ENCODE peak calls at places on chromosomes 13 and 19, in seven cellular contexts. One of them, this sample, is unnamed.

GRCh38 chr13:44422755-44423643 is 49.4 kb downstream of the SERP2 start:
- DNase-seq in uterus: peak; percentile 60
- DNase-seq in lower lobe of right lung: no peak
- DNase-seq in coronary artery: peak; percentile 62
- DNase-seq in heart right ventricle: peak; percentile 34
- DNase-seq in DND-41: peak; percentile 59
- DNase-seq in skeletal muscle cell: no peak
- DNase-seq in this sample: no peak

GRCh38 chr13:100815476-100816046 is 141.0 kb upstream of the TMTC4 start:
- DNase-seq in uterus: no peak
- DNase-seq in lower lobe of right lung: no peak
- DNase-seq in coronary artery: no peak
- DNase-seq in heart right ventricle: no peak
- DNase-seq in DND-41: no peak
- DNase-seq in skeletal muscle cell: no peak
- DNase-seq in this sample: no peak

GRCh38 chr13:81929988-81930387 is 1589.1 kb upstream of the SPRY2 start:
- DNase-seq in uterus: no peak
- DNase-seq in lower lobe of right lung: no peak
- DNase-seq in coronary artery: no peak
- DNase-seq in heart right ventricle: no peak
- DNase-seq in DND-41: no peak
- DNase-seq in skeletal muscle cell: no peak
- DNase-seq in this sample: no peak

GRCh38 chr13:68715651-68716050 is 1392.0 kb upstream of the ATXN8OS start:
- DNase-seq in uterus: no peak
- DNase-seq in lower lobe of right lung: no peak
- DNase-seq in coronary artery: no peak
- DNase-seq in heart right ventricle: no peak
- DNase-seq in DND-41: no peak
- DNase-seq in skeletal muscle cell: no peak
- DNase-seq in this sample: no peak

GRCh38 chr19:55206664-55207500 is 2.4 kb downstream of the PTPRH start:
- DNase-seq in uterus: peak; percentile 82
- DNase-seq in lower lobe of right lung: peak; percentile 63
- DNase-seq in coronary artery: no peak
- DNase-seq in heart right ventricle: peak; percentile 79
- DNase-seq in DND-41: peak; percentile 33
- DNase-seq in skeletal muscle cell: peak; percentile 49
- DNase-seq in this sample: peak; percentile 67

GRCh38 chr13:42215578-42216421 is 56.2 kb upstream of the AKAP11 start:
- DNase-seq in uterus: no peak
- DNase-seq in lower lobe of right lung: no peak
- DNase-seq in coronary artery: no peak
- DNase-seq in heart right ventricle: no peak
- DNase-seq in DND-41: peak; percentile 36
- DNase-seq in skeletal muscle cell: peak; percentile 8
- DNase-seq in this sample: no peak

GRCh38 chr19:47176627-47177090 is 46.0 kb downstream of the SAE1 start:
- DNase-seq in uterus: peak; percentile 33
- DNase-seq in lower lobe of right lung: no peak
- DNase-seq in coronary artery: no peak
- DNase-seq in heart right ventricle: no peak
- DNase-seq in DND-41: no peak
- DNase-seq in skeletal muscle cell: peak; percentile 74
- DNase-seq in this sample: peak; percentile 93

GRCh38 chr13:30463820-30464495 is 1.8 kb downstream of the HMGB1 start:
- DNase-seq in uterus: peak; percentile 57
- DNase-seq in lower lobe of right lung: peak; percentile 71
- DNase-seq in coronary artery: peak; percentile 80
- DNase-seq in heart right ventricle: peak; percentile 57
- DNase-seq in DND-41: peak; percentile 64
- DNase-seq in skeletal muscle cell: no peak
- DNase-seq in this sample: no peak

GRCh38 chr19:5083547-5083965 is 114.6 kb downstream of the KDM4B start:
- DNase-seq in uterus: no peak
- DNase-seq in lower lobe of right lung: no peak
- DNase-seq in coronary artery: no peak
- DNase-seq in heart right ventricle: no peak
- DNase-seq in DND-41: no peak
- DNase-seq in skeletal muscle cell: no peak
- DNase-seq in this sample: no peak

GRCh38 chr13:19605161-19605955 is 28.1 kb upstream of the MPHOSPH8 start:
- DNase-seq in uterus: no peak
- DNase-seq in lower lobe of right lung: no peak
- DNase-seq in coronary artery: no peak
- DNase-seq in heart right ventricle: no peak
- DNase-seq in DND-41: no peak
- DNase-seq in skeletal muscle cell: no peak
- DNase-seq in this sample: no peak

GRCh38 chr19:47032171-47032811 is 12.7 kb downstream of the NPAS1 start:
- DNase-seq in uterus: no peak
- DNase-seq in lower lobe of right lung: peak; percentile 67
- DNase-seq in coronary artery: no peak
- DNase-seq in heart right ventricle: peak; percentile 48
- DNase-seq in DND-41: peak; percentile 55
- DNase-seq in skeletal muscle cell: no peak
- DNase-seq in this sample: no peak

GRCh38 chr13:98284677-98285076 is 107.6 kb upstream of the RNF113B start:
- DNase-seq in uterus: no peak
- DNase-seq in lower lobe of right lung: no peak
- DNase-seq in coronary artery: no peak
- DNase-seq in heart right ventricle: no peak
- DNase-seq in DND-41: no peak
- DNase-seq in skeletal muscle cell: no peak
- DNase-seq in this sample: no peak

GRCh38 chr13:73056054-73056962 is 2.5 kb upstream of the KLF5 start:
- DNase-seq in uterus: no peak
- DNase-seq in lower lobe of right lung: no peak
- DNase-seq in coronary artery: no peak
- DNase-seq in heart right ventricle: no peak
- DNase-seq in DND-41: no peak
- DNase-seq in skeletal muscle cell: peak; percentile 51
- DNase-seq in this sample: no peak

GRCh38 chr19:7366701-7367420 is 18.1 kb downstream of the ARHGEF18 start:
- DNase-seq in uterus: no peak
- DNase-seq in lower lobe of right lung: no peak
- DNase-seq in coronary artery: no peak
- DNase-seq in heart right ventricle: no peak
- DNase-seq in DND-41: peak; percentile 32
- DNase-seq in skeletal muscle cell: no peak
- DNase-seq in this sample: no peak

GRCh38 chr19:38049105-38049649 is 142.2 kb downstream of the SIPA1L3 start:
- DNase-seq in uterus: no peak
- DNase-seq in lower lobe of right lung: no peak
- DNase-seq in coronary artery: no peak
- DNase-seq in heart right ventricle: no peak
- DNase-seq in DND-41: peak; percentile 67
- DNase-seq in skeletal muscle cell: no peak
- DNase-seq in this sample: peak; percentile 37

GRCh38 chr13:112859817-112860190 is 109.2 kb upstream of the MCF2L start:
- DNase-seq in uterus: peak; percentile 52
- DNase-seq in lower lobe of right lung: no peak
- DNase-seq in coronary artery: no peak
- DNase-seq in heart right ventricle: no peak
- DNase-seq in DND-41: no peak
- DNase-seq in skeletal muscle cell: peak; percentile 29
- DNase-seq in this sample: no peak

GRCh38 chr13:89490661-89491060 is 1819.5 kb downstream of the SLITRK5 start:
- DNase-seq in uterus: no peak
- DNase-seq in lower lobe of right lung: no peak
- DNase-seq in coronary artery: no peak
- DNase-seq in heart right ventricle: no peak
- DNase-seq in DND-41: no peak
- DNase-seq in skeletal muscle cell: no peak
- DNase-seq in this sample: no peak

GRCh38 chr13:104683789-104684188 is 1617.6 kb upstream of the SLC10A2 start:
- DNase-seq in uterus: no peak
- DNase-seq in lower lobe of right lung: no peak
- DNase-seq in coronary artery: no peak
- DNase-seq in heart right ventricle: no peak
- DNase-seq in DND-41: no peak
- DNase-seq in skeletal muscle cell: no peak
- DNase-seq in this sample: no peak

GRCh38 chr13:23810842-23811241 is 78.4 kb downstream of the MIPEP start:
- DNase-seq in uterus: no peak
- DNase-seq in lower lobe of right lung: no peak
- DNase-seq in coronary artery: no peak
- DNase-seq in heart right ventricle: no peak
- DNase-seq in DND-41: no peak
- DNase-seq in skeletal muscle cell: no peak
- DNase-seq in this sample: no peak

GRCh38 chr19:54162241-54162805 is 2.8 kb upstream of the LENG1 start:
- DNase-seq in uterus: peak; percentile 89
- DNase-seq in lower lobe of right lung: peak; percentile 93
- DNase-seq in coronary artery: peak; percentile 88
- DNase-seq in heart right ventricle: peak; percentile 82
- DNase-seq in DND-41: peak; percentile 88
- DNase-seq in skeletal muscle cell: no peak
- DNase-seq in this sample: no peak

GRCh38 chr19:46529622-46530451 is 34.2 kb upstream of the PNMA8B start:
- DNase-seq in uterus: peak; percentile 36
- DNase-seq in lower lobe of right lung: peak; percentile 86
- DNase-seq in coronary artery: peak; percentile 72
- DNase-seq in heart right ventricle: peak; percentile 73
- DNase-seq in DND-41: peak; percentile 71
- DNase-seq in skeletal muscle cell: peak; percentile 8
- DNase-seq in this sample: no peak

GRCh38 chr13:25899464-25899863 is 152.4 kb downstream of the SHISA2 start:
- DNase-seq in uterus: no peak
- DNase-seq in lower lobe of right lung: no peak
- DNase-seq in coronary artery: no peak
- DNase-seq in heart right ventricle: no peak
- DNase-seq in DND-41: no peak
- DNase-seq in skeletal muscle cell: no peak
- DNase-seq in this sample: no peak

GRCh38 chr13:45598597-45598996 is 16.9 kb downstream of the ERICH6B start:
- DNase-seq in uterus: no peak
- DNase-seq in lower lobe of right lung: no peak
- DNase-seq in coronary artery: no peak
- DNase-seq in heart right ventricle: no peak
- DNase-seq in DND-41: no peak
- DNase-seq in skeletal muscle cell: no peak
- DNase-seq in this sample: no peak

GRCh38 chr13:24040835-24041234 is 119.7 kb upstream of the SPATA13 start:
- DNase-seq in uterus: no peak
- DNase-seq in lower lobe of right lung: no peak
- DNase-seq in coronary artery: no peak
- DNase-seq in heart right ventricle: no peak
- DNase-seq in DND-41: no peak
- DNase-seq in skeletal muscle cell: no peak
- DNase-seq in this sample: no peak

GRCh38 chr19:49952475-49952829 is 8.5 kb downstream of the SIGLEC11 start:
- DNase-seq in uterus: no peak
- DNase-seq in lower lobe of right lung: no peak
- DNase-seq in coronary artery: no peak
- DNase-seq in heart right ventricle: no peak
- DNase-seq in DND-41: no peak
- DNase-seq in skeletal muscle cell: no peak
- DNase-seq in this sample: no peak

GRCh38 chr13:111634410-111634809 is 314.0 kb downstream of the TEX29 start:
- DNase-seq in uterus: no peak
- DNase-seq in lower lobe of right lung: no peak
- DNase-seq in coronary artery: no peak
- DNase-seq in heart right ventricle: no peak
- DNase-seq in DND-41: no peak
- DNase-seq in skeletal muscle cell: no peak
- DNase-seq in this sample: no peak

GRCh38 chr19:28971011-28971410 is 241.9 kb downstream of the UQCRFS1 start:
- DNase-seq in uterus: no peak
- DNase-seq in lower lobe of right lung: no peak
- DNase-seq in coronary artery: no peak
- DNase-seq in heart right ventricle: no peak
- DNase-seq in DND-41: no peak
- DNase-seq in skeletal muscle cell: no peak
- DNase-seq in this sample: no peak

DNA sequence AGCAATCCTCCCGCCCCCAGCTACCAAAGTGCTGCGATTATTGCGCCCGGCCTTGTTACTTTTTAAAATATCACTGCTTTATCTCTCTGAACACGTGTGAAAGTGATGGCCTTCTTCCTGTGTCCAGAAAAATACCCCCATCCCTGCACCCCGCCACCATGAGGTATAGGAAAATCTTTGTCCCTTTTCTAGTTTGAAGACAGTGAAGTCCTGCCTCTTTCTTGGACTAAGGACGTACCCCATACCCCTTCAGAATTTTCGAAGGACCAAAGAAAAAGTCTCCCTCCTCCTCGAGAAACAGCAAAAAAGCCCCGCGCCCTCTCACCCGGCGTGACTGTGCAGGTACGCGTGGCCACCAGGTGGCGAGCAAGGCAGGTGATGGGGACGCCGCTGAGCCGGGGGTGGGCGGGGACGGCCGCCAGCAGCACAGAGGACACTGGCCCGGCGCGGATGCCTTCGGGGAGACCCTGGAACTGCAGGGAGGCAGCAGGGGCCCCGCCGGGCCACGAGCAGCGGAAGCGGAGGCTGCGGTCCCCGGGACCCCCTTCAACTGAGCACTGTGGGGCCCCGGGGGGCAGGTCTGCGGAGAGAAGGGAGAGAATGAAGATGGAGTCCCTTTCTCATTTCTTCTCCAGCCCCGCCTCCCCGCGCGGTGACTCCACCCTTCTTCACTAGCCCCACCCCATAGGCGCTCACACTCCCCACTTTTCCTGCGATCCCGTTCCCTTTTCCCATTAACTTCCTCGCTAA is 3.2 kb downstream of the VSIG10L start:
- DNase-seq in uterus: peak; percentile 87
- DNase-seq in lower lobe of right lung: peak; percentile 91
- DNase-seq in coronary artery: peak; percentile 91
- DNase-seq in heart right ventricle: peak; percentile 82
- DNase-seq in DND-41: peak; percentile 86
- DNase-seq in skeletal muscle cell: peak; percentile 19
- DNase-seq in this sample: no peak
- H3K4me3 ChIP-seq in uterus: peak overlapping the region; percentile 61
- H3K4me3 ChIP-seq in lower lobe of right lung: peak overlapping the region; percentile 77
- H3K4me3 ChIP-seq in coronary artery: peak overlapping the region; percentile 91
- H3K4me3 ChIP-seq in heart right ventricle: peak overlapping the region; percentile 69
- H3K4me3 ChIP-seq in DND-41: peak overlapping the region; percentile 30
- H3K4me3 ChIP-seq in skeletal muscle cell: peak overlapping the region; percentile 67
- H3K4me3 ChIP-seq in this sample: peak overlapping the region; percentile 65

GRCh38 chr13:113861433-113862030 is 2.3 kb downstream of the GAS6 start:
- DNase-seq in uterus: no peak
- DNase-seq in lower lobe of right lung: peak; percentile 35
- DNase-seq in coronary artery: peak; percentile 70
- DNase-seq in heart right ventricle: no peak
- DNase-seq in DND-41: no peak
- DNase-seq in skeletal muscle cell: no peak
- DNase-seq in this sample: no peak
- H3K4me3 ChIP-seq in uterus: no peak overlapping the region
- H3K4me3 ChIP-seq in lower lobe of right lung: peak overlapping the region; percentile 75
- H3K4me3 ChIP-seq in coronary artery: peak overlapping the region; percentile 99
- H3K4me3 ChIP-seq in heart right ventricle: peak overlapping the region; percentile 78
- H3K4me3 ChIP-seq in DND-41: no peak overlapping the region
- H3K4me3 ChIP-seq in skeletal muscle cell: peak overlapping the region; percentile 78
- H3K4me3 ChIP-seq in this sample: peak overlapping the region; percentile 86

GRCh38 chr13:88483202-88483601 is 812.0 kb downstream of the SLITRK5 start:
- DNase-seq in uterus: no peak
- DNase-seq in lower lobe of right lung: no peak
- DNase-seq in coronary artery: no peak
- DNase-seq in heart right ventricle: no peak
- DNase-seq in DND-41: no peak
- DNase-seq in skeletal muscle cell: no peak
- DNase-seq in this sample: no peak
- H3K4me3 ChIP-seq in uterus: no peak overlapping the region
- H3K4me3 ChIP-seq in lower lobe of right lung: no peak overlapping the region
- H3K4me3 ChIP-seq in coronary artery: no peak overlapping the region
- H3K4me3 ChIP-seq in heart right ventricle: no peak overlapping the region
- H3K4me3 ChIP-seq in DND-41: no peak overlapping the region
- H3K4me3 ChIP-seq in skeletal muscle cell: no peak overlapping the region
- H3K4me3 ChIP-seq in this sample: no peak overlapping the region

GRCh38 chr13:46615888-46616531 is 63.0 kb downstream of the LRCH1 start:
- DNase-seq in uterus: peak; percentile 66
- DNase-seq in lower lobe of right lung: no peak
- DNase-seq in coronary artery: no peak
- DNase-seq in heart right ventricle: no peak
- DNase-seq in DND-41: no peak
- DNase-seq in skeletal muscle cell: no peak
- DNase-seq in this sample: no peak
- H3K4me3 ChIP-seq in uterus: peak overlapping the region; percentile 14
- H3K4me3 ChIP-seq in lower lobe of right lung: peak overlapping the region; percentile 22
- H3K4me3 ChIP-seq in coronary artery: peak overlapping the region; percentile 53
- H3K4me3 ChIP-seq in heart right ventricle: peak overlapping the region; percentile 8
- H3K4me3 ChIP-seq in DND-41: no peak overlapping the region
- H3K4me3 ChIP-seq in skeletal muscle cell: peak overlapping the region; percentile 2
- H3K4me3 ChIP-seq in this sample: peak overlapping the region; percentile 22

This sample was measured in BJ.